ENCODE peak calls at places on chromosomes 13 and 19, in nine cellular contexts. Z is omental fat pad; Y is nucleus accumbens; R is Jurkat, Clone E6-1; F is ovary; O is NCI-H2171; D is CD8-positive, alpha-beta memory T cell; A is ureter; L is ELR. P is an unnamed sample.

GRCh38 chr13:48504606-48505369 is 28.1 kb downstream of the RCBTB2 start:
- DNase-seq in A (no peak), R (peak), L (no peak), Y (no peak), O (no peak), F (no peak), Z (no peak), D (no peak), P (no peak)

GRCh38 chr13:50085063-50085462 is 69.8 kb downstream of the KCNRG start:
- DNase-seq in L (peak), O (peak), Y (no peak), F (no peak), Z (no peak), A (no peak), R (no peak), D (peak), P (no peak)

GRCh38 chr19:6273701-6274601 is 5.8 kb downstream of the MLLT1 start:
- DNase-seq in Y (peak), F (peak), O (no peak), L (peak), Z (peak), D (no peak), R (no peak), A (peak), P (no peak)

GRCh38 chr19:10258080-10258710 is 6.2 kb downstream of the MRPL4 start:
- DNase-seq in Y (no peak), A (no peak), R (no peak), D (no peak), L (no peak), Z (no peak), F (no peak), O (no peak), P (no peak)

GRCh38 chr19:10191347-10191746 is 3.4 kb downstream of the DNMT1 start:
- DNase-seq in A (no peak), L (peak), Z (no peak), D (no peak), F (no peak), R (no peak), Y (no peak), O (no peak), P (no peak)

GRCh38 chr19:47190167-47190727 is 40.8 kb downstream of the BBC3 start:
- DNase-seq in A (peak), D (peak), R (no peak), Y (peak), L (peak), F (peak), Z (no peak), O (no peak), P (peak)

GRCh38 chr19:32814046-32814445 is 55.5 kb downstream of the SLC7A9 start:
- DNase-seq in O (no peak), A (no peak), Z (no peak), Y (peak), D (no peak), F (no peak), L (no peak), R (no peak), P (no peak)

GRCh38 chr19:39126312-39126561 is 651 bp downstream of the PAK4 start:
- DNase-seq in F (no peak), Z (no peak), O (no peak), A (no peak), Y (no peak), L (no peak), D (no peak), R (no peak), P (no peak)

GRCh38 chr19:10033614-10034013 is 20.3 kb downstream of the RDH8 start:
- DNase-seq in Z (no peak), L (no peak), O (no peak), F (no peak), A (no peak), Y (no peak), R (no peak), D (no peak), P (no peak)